ENCODE peak calls at places on chromosomes 12 and 14, in seven cellular contexts. One of them, this sample, is unnamed.

GRCh38 chr12:85920324-85920947 is 46.3 kb downstream of the NTS start:
- DNase-seq in spleen: no peak
- DNase-seq in uterus: no peak
- DNase-seq in psoas muscle: no peak
- DNase-seq in AG10803: peak
- DNase-seq in lower leg skin: no peak
- DNase-seq in testis: no peak
- DNase-seq in this sample: peak

GRCh38 chr14:39768579-39768978 is 336.3 kb upstream of the FBXO33 start:
- DNase-seq in spleen: no peak
- DNase-seq in uterus: no peak
- DNase-seq in psoas muscle: no peak
- DNase-seq in AG10803: no peak
- DNase-seq in lower leg skin: no peak
- DNase-seq in testis: no peak
- DNase-seq in this sample: no peak

GRCh38 chr12:65156366-65156831 is 13.0 kb upstream of the LEMD3 start:
- DNase-seq in spleen: no peak
- DNase-seq in uterus: no peak
- DNase-seq in psoas muscle: no peak
- DNase-seq in AG10803: no peak
- DNase-seq in lower leg skin: no peak
- DNase-seq in testis: no peak
- DNase-seq in this sample: peak

GRCh38 chr14:102492523-102492910 is 17.1 kb downstream of the ANKRD9 start:
- DNase-seq in spleen: peak
- DNase-seq in uterus: no peak
- DNase-seq in psoas muscle: peak
- DNase-seq in AG10803: no peak
- DNase-seq in lower leg skin: no peak
- DNase-seq in testis: no peak
- DNase-seq in this sample: no peak

GRCh38 chr14:95495538-95496025 is 20.9 kb downstream of the SYNE3 start:
- DNase-seq in spleen: peak
- DNase-seq in uterus: no peak
- DNase-seq in psoas muscle: no peak
- DNase-seq in AG10803: no peak
- DNase-seq in lower leg skin: no peak
- DNase-seq in testis: no peak
- DNase-seq in this sample: no peak

GRCh38 chr12:2605301-2605700 is 189.5 kb upstream of the FKBP4 start:
- DNase-seq in spleen: no peak
- DNase-seq in uterus: no peak
- DNase-seq in psoas muscle: no peak
- DNase-seq in AG10803: no peak
- DNase-seq in lower leg skin: no peak
- DNase-seq in testis: no peak
- DNase-seq in this sample: no peak

GRCh38 chr14:67359319-67359774 is 257 bp downstream of the ATP6V1D start:
- DNase-seq in spleen: peak
- DNase-seq in uterus: no peak
- DNase-seq in psoas muscle: peak
- DNase-seq in AG10803: peak
- DNase-seq in lower leg skin: no peak
- DNase-seq in testis: no peak
- DNase-seq in this sample: peak

GRCh38 chr12:63822352-63822751 is 22.1 kb upstream of the SRGAP1 start:
- DNase-seq in spleen: no peak
- DNase-seq in uterus: no peak
- DNase-seq in psoas muscle: no peak
- DNase-seq in AG10803: peak
- DNase-seq in lower leg skin: no peak
- DNase-seq in testis: no peak
- DNase-seq in this sample: peak

GRCh38 chr12:57230381-57231155 is 1.1 kb downstream of the SHMT2 start:
- DNase-seq in spleen: peak
- DNase-seq in uterus: no peak
- DNase-seq in psoas muscle: no peak
- DNase-seq in AG10803: no peak
- DNase-seq in lower leg skin: no peak
- DNase-seq in testis: no peak
- DNase-seq in this sample: no peak

GRCh38 chr12:57866308-57867019 is 19.9 kb upstream of the CTDSP2 start:
- DNase-seq in spleen: no peak
- DNase-seq in uterus: no peak
- DNase-seq in psoas muscle: no peak
- DNase-seq in AG10803: no peak
- DNase-seq in lower leg skin: no peak
- DNase-seq in testis: no peak
- DNase-seq in this sample: no peak

GRCh38 chr12:13208533-13209278 is 12.2 kb downstream of the EMP1 start:
- DNase-seq in spleen: no peak
- DNase-seq in uterus: no peak
- DNase-seq in psoas muscle: no peak
- DNase-seq in AG10803: no peak
- DNase-seq in lower leg skin: no peak
- DNase-seq in testis: peak
- DNase-seq in this sample: peak

GRCh38 chr14:34872822-34873590 is 2.2 kb downstream of the BAZ1A start:
- DNase-seq in spleen: no peak
- DNase-seq in uterus: no peak
- DNase-seq in psoas muscle: no peak
- DNase-seq in AG10803: peak
- DNase-seq in lower leg skin: no peak
- DNase-seq in testis: peak
- DNase-seq in this sample: peak

GRCh38 chr14:101481557-101481956 is 79.7 kb upstream of the DIO3 start:
- DNase-seq in spleen: peak
- DNase-seq in uterus: peak
- DNase-seq in psoas muscle: peak
- DNase-seq in AG10803: no peak
- DNase-seq in lower leg skin: peak
- DNase-seq in testis: no peak
- DNase-seq in this sample: no peak

GRCh38 chr12:49673446-49674317 is 33.5 kb downstream of the FMNL3 start:
- DNase-seq in spleen: peak
- DNase-seq in uterus: peak
- DNase-seq in psoas muscle: peak
- DNase-seq in AG10803: peak
- DNase-seq in lower leg skin: peak
- DNase-seq in testis: peak
- DNase-seq in this sample: peak

GRCh38 chr12:80763874-80764273 is 47.2 kb downstream of the MYF5 start:
- DNase-seq in spleen: no peak
- DNase-seq in uterus: no peak
- DNase-seq in psoas muscle: no peak
- DNase-seq in AG10803: peak
- DNase-seq in lower leg skin: no peak
- DNase-seq in testis: peak
- DNase-seq in this sample: peak

GRCh38 chr14:53062856-53063255 is 90.3 kb downstream of the DDHD1 start:
- DNase-seq in spleen: no peak
- DNase-seq in uterus: no peak
- DNase-seq in psoas muscle: no peak
- DNase-seq in AG10803: peak
- DNase-seq in lower leg skin: no peak
- DNase-seq in testis: no peak
- DNase-seq in this sample: peak
- TF ChIP-seq CTCF in spleen: no peak
- TF ChIP-seq CTCF in uterus: no peak
- TF ChIP-seq CTCF in psoas muscle: no peak
- TF ChIP-seq CTCF in AG10803: no peak
- TF ChIP-seq CTCF in lower leg skin: no peak
- TF ChIP-seq CTCF in testis: no peak
- TF ChIP-seq CTCF in this sample: no peak

GRCh38 chr12:53752651-53753050 is 872 bp upstream of the CISTR start:
- DNase-seq in spleen: no peak
- DNase-seq in uterus: no peak
- DNase-seq in psoas muscle: no peak
- DNase-seq in AG10803: no peak
- DNase-seq in lower leg skin: no peak
- DNase-seq in testis: no peak
- DNase-seq in this sample: no peak

GRCh38 chr12:53750812-53751335 is 905 bp downstream of the CISTR start:
- DNase-seq in spleen: peak
- DNase-seq in uterus: peak
- DNase-seq in psoas muscle: peak
- DNase-seq in AG10803: no peak
- DNase-seq in lower leg skin: no peak
- DNase-seq in testis: peak
- DNase-seq in this sample: no peak

GRCh38 chr12:53751336-53752191 is at the start of gene CISTR:
- DNase-seq in spleen: peak
- DNase-seq in uterus: peak
- DNase-seq in psoas muscle: peak
- DNase-seq in AG10803: no peak
- DNase-seq in lower leg skin: no peak
- DNase-seq in testis: no peak
- DNase-seq in this sample: no peak

GRCh38 chr12:53749986-53750811 is 1.6 kb downstream of the CISTR start:
- DNase-seq in spleen: no peak
- DNase-seq in uterus: no peak
- DNase-seq in psoas muscle: no peak
- DNase-seq in AG10803: no peak
- DNase-seq in lower leg skin: no peak
- DNase-seq in testis: no peak
- DNase-seq in this sample: no peak

DNA sequence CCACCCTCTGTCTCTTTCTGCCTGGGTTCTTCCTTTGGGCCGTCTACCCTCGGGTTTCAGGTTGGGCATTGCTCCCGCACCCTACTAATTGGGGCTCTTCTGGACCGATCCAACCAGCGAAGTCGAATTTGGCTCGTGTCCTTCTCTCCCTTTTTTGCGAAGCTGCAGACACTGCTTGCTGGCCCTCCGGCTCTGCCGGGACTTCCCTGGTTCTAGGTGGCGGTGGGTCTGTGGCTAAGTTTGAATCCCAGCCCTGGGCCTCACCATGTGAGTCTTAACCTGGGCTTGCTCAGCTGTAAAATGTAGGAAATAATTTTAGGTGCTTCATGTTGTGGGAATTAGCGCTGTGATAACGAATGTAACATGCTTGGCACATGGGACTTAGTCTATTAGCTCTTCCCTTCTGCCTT is 418 bp upstream of the CISTR start:
- DNase-seq in spleen: no peak
- DNase-seq in uterus: no peak
- DNase-seq in psoas muscle: no peak
- DNase-seq in AG10803: no peak
- DNase-seq in lower leg skin: no peak
- DNase-seq in testis: no peak
- DNase-seq in this sample: no peak
- H3K4me3 ChIP-seq in spleen: peak
- H3K4me3 ChIP-seq in uterus: peak
- H3K4me3 ChIP-seq in psoas muscle: peak
- H3K4me3 ChIP-seq in AG10803: no peak
- H3K4me3 ChIP-seq in lower leg skin: no peak
- H3K4me3 ChIP-seq in testis: peak
- H3K4me3 ChIP-seq in this sample: no peak

DNA sequence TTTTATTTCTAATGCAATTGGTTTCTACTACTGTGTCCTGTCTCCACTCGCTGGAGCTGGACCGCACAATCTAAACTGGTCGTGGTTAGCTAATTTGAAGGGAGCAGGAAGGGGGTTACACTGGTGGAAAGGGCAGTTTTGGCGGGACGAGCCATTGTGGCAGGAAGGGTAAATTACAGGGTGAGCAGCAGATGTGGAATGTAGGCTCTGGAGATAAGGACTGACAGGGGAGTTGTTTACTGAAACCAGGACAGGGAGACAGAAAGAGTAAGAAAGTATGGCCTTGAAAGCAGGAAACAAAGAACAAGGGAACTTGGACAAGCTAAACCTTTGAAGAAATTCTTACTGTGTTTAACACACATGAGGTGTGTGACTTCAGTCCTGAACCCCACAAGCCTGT is 147.8 kb downstream of the ATXN7L3B start:
- DNase-seq in spleen: no peak
- DNase-seq in uterus: no peak
- DNase-seq in psoas muscle: no peak
- DNase-seq in AG10803: no peak
- DNase-seq in lower leg skin: no peak
- DNase-seq in testis: no peak
- DNase-seq in this sample: no peak
- TF ChIP-seq CTCF in spleen: no peak
- TF ChIP-seq CTCF in uterus: no peak
- TF ChIP-seq CTCF in psoas muscle: no peak
- TF ChIP-seq CTCF in AG10803: no peak
- TF ChIP-seq CTCF in lower leg skin: no peak
- TF ChIP-seq CTCF in testis: no peak
- TF ChIP-seq CTCF in this sample: no peak

GRCh38 chr12:31650927-31651326 is 8.6 kb upstream of the ETFBKMT start:
- DNase-seq in spleen: no peak
- DNase-seq in uterus: no peak
- DNase-seq in psoas muscle: no peak
- DNase-seq in AG10803: peak
- DNase-seq in lower leg skin: no peak
- DNase-seq in testis: no peak
- DNase-seq in this sample: no peak

GRCh38 chr12:31641509-31642090 is 17.9 kb upstream of the ETFBKMT start:
- DNase-seq in spleen: no peak
- DNase-seq in uterus: no peak
- DNase-seq in psoas muscle: no peak
- DNase-seq in AG10803: no peak
- DNase-seq in lower leg skin: no peak
- DNase-seq in testis: no peak
- DNase-seq in this sample: no peak

GRCh38 chr12:31647106-31647505 is 12.4 kb upstream of the ETFBKMT start:
- DNase-seq in spleen: no peak
- DNase-seq in uterus: no peak
- DNase-seq in psoas muscle: no peak
- DNase-seq in AG10803: no peak
- DNase-seq in lower leg skin: peak
- DNase-seq in testis: no peak
- DNase-seq in this sample: no peak

GRCh38 chr12:31644536-31644935 is 15.0 kb upstream of the ETFBKMT start:
- DNase-seq in spleen: no peak
- DNase-seq in uterus: no peak
- DNase-seq in psoas muscle: no peak
- DNase-seq in AG10803: no peak
- DNase-seq in lower leg skin: peak
- DNase-seq in testis: no peak
- DNase-seq in this sample: no peak

GRCh38 chr12:31645944-31646343 is 13.5 kb upstream of the ETFBKMT start:
- DNase-seq in spleen: no peak
- DNase-seq in uterus: no peak
- DNase-seq in psoas muscle: no peak
- DNase-seq in AG10803: no peak
- DNase-seq in lower leg skin: peak
- DNase-seq in testis: no peak
- DNase-seq in this sample: no peak
- H3K4me3 ChIP-seq in spleen: no peak
- H3K4me3 ChIP-seq in uterus: no peak
- H3K4me3 ChIP-seq in psoas muscle: no peak
- H3K4me3 ChIP-seq in AG10803: no peak
- H3K4me3 ChIP-seq in lower leg skin: no peak
- H3K4me3 ChIP-seq in testis: no peak
- H3K4me3 ChIP-seq in this sample: no peak

GRCh38 chr12:47206450-47206830 is 126.7 kb upstream of the AMIGO2 start:
- DNase-seq in spleen: no peak
- DNase-seq in uterus: no peak
- DNase-seq in psoas muscle: no peak
- DNase-seq in AG10803: no peak
- DNase-seq in lower leg skin: no peak
- DNase-seq in testis: no peak
- DNase-seq in this sample: no peak
- TF ChIP-seq CTCF in spleen: no peak
- TF ChIP-seq CTCF in uterus: no peak
- TF ChIP-seq CTCF in psoas muscle: no peak
- TF ChIP-seq CTCF in AG10803: no peak
- TF ChIP-seq CTCF in lower leg skin: no peak
- TF ChIP-seq CTCF in testis: no peak
- TF ChIP-seq CTCF in this sample: no peak